ENCODE peak calls at places on chromosomes 1 and 21, in four cellular contexts. E is mesothelial cell of epicardium, Y is astrocyte of the cerebellum, A is brain microvascular endothelial cell. O is an unnamed sample.

GRCh38 chr1:101066260-101066936 is 40.8 kb upstream of the DPH5 start:
- DNase-seq in Y (no peak), A (no peak), E (no peak), O (no peak)

GRCh38 chr1:44590475-44590874 is 83.8 kb downstream of the TMEM53 start:
- DNase-seq in A (peak), Y (no peak), E (no peak), O (no peak)

GRCh38 chr1:161439280-161440232 is 65.7 kb upstream of the FCGR2A start:
- DNase-seq in E (no peak), A (peak), Y (no peak), O (no peak)

GRCh38 chr21:41620982-41621381 is 113.0 kb upstream of the TMPRSS2 start:
- DNase-seq in A (no peak), Y (no peak), E (no peak), O (no peak)

GRCh38 chr21:38787461-38788274 is 18.1 kb upstream of the ETS2 start:
- DNase-seq in A (peak), E (no peak), Y (no peak), O (no peak)

GRCh38 chr1:30102605-30103004 is 620.8 kb downstream of the MATN1 start:
- DNase-seq in E (no peak), A (no peak), Y (no peak), O (no peak)

GRCh38 chr21:45170987-45171386 is 96.6 kb downstream of the ADARB1 start:
- DNase-seq in Y (no peak), E (no peak), A (no peak), O (no peak)

GRCh38 chr21:15804247-15804985 is 74.6 kb downstream of the USP25 start:
- DNase-seq in Y (no peak), E (no peak), A (no peak), O (no peak)

GRCh38 chr1:1630965-1631792 is 794 bp upstream of the MMP23B start:
- DNase-seq in Y (no peak), E (peak), A (no peak), O (no peak)

GRCh38 chr1:2543543-2544092 is 12.6 kb upstream of the TNFRSF14 start:
- DNase-seq in E (no peak), A (no peak), Y (no peak), O (no peak)

GRCh38 chr1:243507001-243507671 is 251.3 kb downstream of the SDCCAG8 start:
- DNase-seq in A (no peak), Y (no peak), E (no peak), O (no peak)

GRCh38 chr1:10776206-10776905 is 20.1 kb downstream of the CASZ1 start:
- DNase-seq in Y (no peak), E (no peak), A (no peak), O (no peak)

GRCh38 chr1:1178794-1179331 is 5.2 kb downstream of the TTLL10 start:
- DNase-seq in A (no peak), Y (no peak), E (no peak), O (no peak)

GRCh38 chr1:109370712-109371270 is 26.9 kb downstream of the SORT1 start:
- DNase-seq in A (peak), Y (peak), E (no peak), O (peak)

GRCh38 chr1:7127322-7128050 is 342.2 kb downstream of the CAMTA1 start:
- DNase-seq in A (no peak), Y (no peak), E (no peak), O (no peak)

GRCh38 chr1:162984699-162985098 is 84.5 kb upstream of the RGS4 start:
- DNase-seq in E (no peak), Y (no peak), A (peak), O (no peak)

GRCh38 chr1:172654535-172654934 is 4.4 kb upstream of the FASLG start:
- DNase-seq in E (no peak), A (peak), Y (no peak), O (no peak)

GRCh38 chr1:175152006-175152652 is 40.4 kb downstream of the KIAA0040 start:
- DNase-seq in Y (peak), E (peak), A (peak), O (no peak)

GRCh38 chr1:175148068-175148467 is 44.5 kb downstream of the KIAA0040 start:
- DNase-seq in Y (no peak), A (no peak), E (no peak), O (no peak)

GRCh38 chr1:175145899-175146298 is 46.7 kb downstream of the KIAA0040 start:
- DNase-seq in Y (no peak), E (no peak), A (no peak), O (no peak)

GRCh38 chr1:175150596-175151319 is 41.8 kb downstream of the KIAA0040 start:
- DNase-seq in A (no peak), Y (no peak), E (no peak), O (no peak)

DNA sequence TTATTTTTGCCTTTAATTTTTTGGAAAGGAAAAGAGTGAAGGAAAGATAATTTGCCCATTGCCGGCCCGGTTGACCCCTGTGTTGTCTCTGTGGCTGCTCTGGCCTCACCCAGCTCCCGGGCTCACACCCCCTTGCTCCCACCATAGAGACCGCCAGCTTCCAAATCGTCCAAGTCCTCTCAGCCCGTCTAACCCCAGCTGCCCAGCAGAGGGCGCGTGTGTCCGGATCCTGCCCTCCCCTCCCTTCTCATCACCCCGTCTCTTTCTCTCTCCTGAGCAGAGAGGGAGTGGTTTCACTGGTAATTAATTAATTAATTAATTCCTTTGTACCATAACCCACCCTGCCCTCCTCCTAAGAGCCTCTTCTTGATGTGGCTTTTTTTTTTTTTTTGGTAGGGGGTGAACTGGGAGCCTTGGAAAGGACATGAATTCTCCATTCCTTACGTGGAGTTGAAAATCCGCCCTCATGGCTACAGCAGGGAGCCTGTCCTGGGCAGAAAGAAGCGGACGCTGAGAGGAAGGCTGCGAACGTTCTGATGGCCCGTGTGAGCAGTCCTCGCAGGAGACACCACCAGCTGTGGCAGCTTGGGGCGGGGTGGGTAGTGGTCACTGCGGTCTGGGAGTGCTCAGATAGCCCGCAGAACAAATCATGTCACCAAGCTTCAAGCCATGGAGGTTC is 45.9 kb downstream of the KIAA0040 start:
- DNase-seq in A (peak), Y (peak), E (peak), O (no peak)
- TF ChIP-seq CTCF in A (peak), Y (peak), E (peak), O (peak)

GRCh38 chr21:26840912-26841311 is 4.3 kb downstream of the ADAMTS1 start:
- DNase-seq in E (no peak), A (peak), Y (no peak), O (no peak)
- TF ChIP-seq CTCF in E (no peak), A (peak), Y (peak), O (peak)

DNA sequence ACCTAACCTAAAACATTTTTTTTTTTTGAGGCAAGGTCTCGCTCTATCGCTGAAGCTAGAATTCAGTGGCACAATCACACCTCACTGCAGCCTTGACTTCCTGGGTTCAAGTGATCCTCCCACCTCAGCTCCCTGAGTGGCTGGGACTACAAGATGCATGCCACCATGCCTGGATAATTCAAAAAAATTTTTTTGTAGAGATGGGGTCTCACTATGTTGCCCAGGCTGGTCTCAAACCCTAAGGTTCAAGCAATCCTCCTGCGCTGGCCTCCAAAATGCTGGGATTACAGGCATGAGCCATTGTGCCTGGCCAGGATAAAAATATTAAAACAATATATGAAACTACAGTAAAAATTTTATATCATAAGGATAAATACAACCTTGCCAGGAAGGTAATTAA is 4.9 kb downstream of the LIX1L start:
- DNase-seq in Y (no peak), E (no peak), A (no peak), O (no peak)
- TF ChIP-seq CTCF in Y (no peak), E (no peak), A (no peak), O (no peak)

GRCh38 chr1:209587778-209588177 is 4.3 kb downstream of the CAMK1G start:
- DNase-seq in Y (no peak), A (no peak), E (no peak), O (no peak)

GRCh38 chr1:209589440-209589839 is 5.9 kb downstream of the CAMK1G start:
- DNase-seq in Y (no peak), E (no peak), A (no peak), O (no peak)

GRCh38 chr1:209589863-209590262 is 6.3 kb downstream of the CAMK1G start:
- DNase-seq in A (no peak), Y (no peak), E (no peak), O (no peak)

GRCh38 chr1:209593747-209594146 is 10.2 kb downstream of the CAMK1G start:
- DNase-seq in A (no peak), Y (no peak), E (no peak), O (no peak)

DNA sequence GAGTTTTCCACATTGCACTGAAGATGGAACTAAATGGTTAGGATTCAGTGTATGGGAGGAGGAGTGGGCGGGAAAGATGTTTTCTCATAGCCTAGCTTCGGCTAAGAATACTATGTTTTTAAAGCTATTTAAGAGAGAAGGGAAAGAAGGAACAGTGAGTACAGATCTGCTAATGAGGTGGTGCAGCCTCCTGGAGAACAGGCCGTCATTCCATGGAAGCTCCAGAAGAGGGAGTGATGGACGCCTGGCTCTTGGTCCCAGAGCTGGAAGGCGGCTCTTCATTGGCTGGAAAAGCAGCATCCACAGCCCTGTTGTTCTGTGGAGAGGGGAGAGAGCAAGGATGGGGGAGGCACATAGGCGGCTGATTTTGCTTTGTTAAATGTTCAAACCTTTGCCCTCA is 6.9 kb downstream of the CAMK1G start:
- DNase-seq in Y (no peak), A (peak), E (no peak), O (no peak)
- TF ChIP-seq CTCF in Y (peak), A (peak), E (no peak), O (peak)